ENCODE peak calls at places on chromosomes 1 and 21, in four cellular contexts. Z is IMR-90, Y is Peyer's patch, I is sigmoid colon. G is an unnamed sample.

GRCh38 chr1:227869281-227869842 is 53.9 kb downstream of the PRSS38 start:
- DNase-seq in Z (peak), Y (no peak), I (no peak), G (no peak)

GRCh38 chr1:237804516-237804915 is 86.2 kb downstream of the ZP4 start:
- DNase-seq in Y (no peak), I (no peak), Z (no peak), G (no peak)

GRCh38 chr21:45330851-45331261 is 43.2 kb upstream of the POFUT2 start:
- DNase-seq in Y (no peak), Z (no peak), I (peak), G (no peak)

GRCh38 chr1:178262101-178262500 is 168.2 kb downstream of the RASAL2 start:
- DNase-seq in I (no peak), Z (peak), Y (no peak), G (no peak)

GRCh38 chr1:16048573-16049189 is 5.1 kb downstream of the CLCNKB start:
- DNase-seq in I (peak), Y (no peak), Z (no peak), G (no peak)

GRCh38 chr1:230787471-230787870 is 40.3 kb downstream of the CAPN9 start:
- DNase-seq in Y (no peak), Z (no peak), I (no peak), G (no peak)

GRCh38 chr1:206589206-206589605 is 23.1 kb downstream of the EIF2D start:
- DNase-seq in I (peak), Y (no peak), Z (peak), G (no peak)

GRCh38 chr1:226443439-226443838 is 35.5 kb upstream of the PARP1 start:
- DNase-seq in Y (no peak), I (no peak), Z (peak), G (no peak)

GRCh38 chr1:37620707-37621106 is 14.0 kb downstream of the RSPO1 start:
- DNase-seq in Z (no peak), Y (no peak), I (no peak), G (no peak)

GRCh38 chr1:174445817-174446216 is 1.9 kb upstream of the GPR52 start:
- DNase-seq in I (no peak), Z (no peak), Y (no peak), G (no peak)

GRCh38 chr1:220843481-220844011 is 35.7 kb upstream of the HLX start:
- DNase-seq in Z (peak), Y (no peak), I (peak), G (no peak)

GRCh38 chr21:36699026-36699545 is at the start of gene SIM2:
- DNase-seq in Z (peak), I (no peak), Y (no peak), G (no peak)

GRCh38 chr1:226677121-226678020 is 61.7 kb downstream of the ITPKB start:
- DNase-seq in Z (peak), Y (peak), I (peak), G (peak)

GRCh38 chr1:167462341-167462740 is 56.0 kb downstream of the CD247 start:
- DNase-seq in Y (no peak), Z (no peak), I (peak), G (no peak)

GRCh38 chr21:15744926-15745325 is 15.1 kb downstream of the USP25 start:
- DNase-seq in Y (no peak), I (no peak), Z (no peak), G (no peak)

GRCh38 chr1:201902198-201902597 is 13.5 kb downstream of the SHISA4 start:
- DNase-seq in Z (peak), Y (no peak), I (no peak), G (no peak)

GRCh38 chr21:44653656-44654575 is 543 bp downstream of the KRTAP12-4 start:
- DNase-seq in Y (peak), I (no peak), Z (no peak), G (no peak)

GRCh38 chr1:54980528-54981241 is at the start of gene TMEM61:
- DNase-seq in I (no peak), Y (no peak), Z (no peak), G (peak)

GRCh38 chr21:42956824-42957632 is 17.3 kb upstream of the PKNOX1 start:
- DNase-seq in Y (no peak), Z (no peak), I (peak), G (no peak)

GRCh38 chr21:36097427-36098230 is 27.8 kb downstream of the CBR1 start:
- DNase-seq in Z (no peak), I (no peak), Y (no peak), G (no peak)

GRCh38 chr1:40032240-40032891 is 8.2 kb upstream of the CAP1 start:
- DNase-seq in Y (peak), Z (peak), I (no peak), G (peak)

GRCh38 chr1:45979074-45979777 is 153.2 kb downstream of the PIK3R3 start:
- DNase-seq in Z (peak), I (no peak), Y (no peak), G (no peak)

GRCh38 chr1:64745181-64745985 is 508 bp downstream of the RAVER2 start:
- DNase-seq in Y (peak), I (peak), Z (no peak), G (no peak)

GRCh38 chr21:22355949-22356348 is 1357.7 kb downstream of the NCAM2 start:
- DNase-seq in Y (no peak), I (no peak), Z (no peak), G (no peak)

GRCh38 chr21:16159213-16159970 is 429.6 kb downstream of the USP25 start:
- DNase-seq in Z (peak), Y (no peak), I (no peak), G (no peak)

GRCh38 chr1:27296773-27297214 is 25.2 kb upstream of the TMEM222 start:
- DNase-seq in Z (peak), Y (peak), I (peak), G (peak)

GRCh38 chr1:68815632-68816031 is 318.8 kb upstream of the DEPDC1 start:
- DNase-seq in Y (no peak), I (no peak), Z (no peak), G (no peak)

GRCh38 chr1:68814067-68814466 is 317.2 kb upstream of the DEPDC1 start:
- DNase-seq in I (no peak), Y (no peak), Z (no peak), G (no peak)

DNA sequence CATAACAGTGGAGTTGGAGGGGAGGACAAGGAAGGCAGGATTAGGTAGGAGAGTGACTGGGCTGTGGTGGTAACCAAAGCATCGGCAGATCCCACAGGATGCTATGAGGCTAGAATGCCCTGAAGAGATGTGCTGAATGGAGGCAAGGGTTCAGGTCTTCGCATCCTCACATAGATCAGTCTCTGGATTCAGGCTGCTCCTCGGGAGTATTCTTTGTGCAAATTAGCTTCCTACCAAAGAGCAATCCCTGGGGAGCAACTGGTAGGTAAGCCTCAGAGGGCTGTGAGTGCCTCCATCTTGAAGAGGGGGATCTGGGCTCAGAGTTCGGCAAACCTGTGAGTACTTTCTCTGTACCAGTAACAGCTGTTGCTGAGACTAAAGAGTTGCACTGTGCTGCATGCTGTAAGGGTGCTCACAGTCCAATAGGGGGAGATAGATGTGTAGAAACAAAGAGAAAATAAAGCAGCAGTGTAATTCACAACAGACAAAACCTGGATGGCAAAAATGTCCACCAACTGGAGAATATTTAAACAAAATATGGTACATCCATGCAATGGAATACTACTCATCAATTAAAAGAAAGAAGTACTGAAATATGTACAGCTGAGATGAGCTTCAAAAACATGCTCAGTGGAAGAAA is 322.4 kb upstream of the DEPDC1 start:
- DNase-seq in Z (peak), Y (no peak), I (no peak), G (no peak)
- TF ChIP-seq CTCF in Z (peak), Y (no peak), I (no peak), G (no peak)

GRCh38 chr21:14308234-14308633 is 74.7 kb downstream of the HSPA13 start:
- DNase-seq in Y (no peak), Z (no peak), I (no peak), G (no peak)
- TF ChIP-seq POLR2A in Y (no peak), Z (no peak), I (no peak), G (no peak)

GRCh38 chr1:245079021-245079609 is 75.7 kb upstream of the KIF26B start:
- DNase-seq in Y (no peak), I (no peak), Z (peak), G (no peak)
- TF ChIP-seq CTCF in Y (no peak), I (peak), Z (peak), G (no peak)

GRCh38 chr1:155940993-155941844 is at the start of gene RXFP4:
- DNase-seq in Y (no peak), Z (no peak), I (no peak), G (no peak)
- TF ChIP-seq POLR2A in Y (peak), Z (peak), I (peak), G (no peak)

DNA sequence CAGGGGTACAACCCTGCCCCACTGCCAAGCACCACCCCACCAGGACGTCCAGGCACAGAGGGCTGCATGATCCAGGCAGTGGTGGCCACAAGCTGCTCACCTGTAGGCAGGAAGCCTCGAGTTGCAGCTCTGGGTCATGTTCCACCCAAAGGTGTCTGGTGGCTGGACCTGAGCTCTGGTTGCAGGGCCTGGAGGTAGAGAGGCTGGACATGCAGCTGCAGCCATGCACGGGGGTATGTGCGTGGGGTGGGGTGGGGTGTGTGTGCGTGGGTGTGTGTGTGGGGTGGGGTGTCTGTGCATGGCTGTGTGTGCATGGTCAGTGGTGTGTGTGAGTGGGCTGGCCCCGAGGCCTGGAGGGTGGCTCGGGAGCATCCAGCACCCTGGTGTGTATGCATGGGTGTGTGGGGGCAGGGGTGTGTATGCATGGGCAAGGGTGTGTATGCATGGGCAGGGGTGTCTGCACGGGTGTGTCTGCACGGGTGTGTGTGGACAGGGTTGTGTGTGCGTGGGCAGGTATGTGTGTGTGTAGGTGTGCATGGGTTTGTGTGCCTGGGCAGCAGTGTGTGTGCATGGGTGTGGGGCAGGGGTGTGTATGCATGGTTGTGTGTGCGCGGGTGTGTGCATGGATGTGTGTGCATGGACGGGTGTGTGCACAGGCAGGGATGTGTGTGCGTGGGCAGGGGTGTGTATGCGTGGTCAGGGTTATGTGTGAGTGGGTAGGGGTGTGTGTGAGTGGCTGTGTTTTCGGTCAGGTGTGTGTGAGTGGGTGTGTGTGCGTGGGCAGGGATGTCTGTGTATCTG is 15.6 kb downstream of the ARHGEF16 start:
- DNase-seq in Y (no peak), I (peak), Z (no peak), G (no peak)
- TF ChIP-seq CTCF in Y (no peak), I (no peak), Z (no peak), G (no peak)

GRCh38 chr1:51236548-51237312 is 657 bp downstream of the RNF11 start:
- DNase-seq in Z (peak), I (peak), Y (peak), G (peak)
- TF ChIP-seq POLR2A in Z (peak), I (no peak), Y (peak), G (no peak)

GRCh38 chr1:150363426-150364230 is at the start of gene RPRD2:
- DNase-seq in I (peak), Z (peak), Y (peak), G (peak)

GRCh38 chr1:150364231-150365003 is 470 bp downstream of the RPRD2 start:
- DNase-seq in I (peak), Z (peak), Y (peak), G (peak)

GRCh38 chr1:150366416-150367296 is 2.7 kb downstream of the RPRD2 start:
- DNase-seq in I (no peak), Z (peak), Y (no peak), G (no peak)

GRCh38 chr1:150365945-150366344 is 2.0 kb downstream of the RPRD2 start:
- DNase-seq in I (no peak), Z (peak), Y (no peak), G (peak)

DNA sequence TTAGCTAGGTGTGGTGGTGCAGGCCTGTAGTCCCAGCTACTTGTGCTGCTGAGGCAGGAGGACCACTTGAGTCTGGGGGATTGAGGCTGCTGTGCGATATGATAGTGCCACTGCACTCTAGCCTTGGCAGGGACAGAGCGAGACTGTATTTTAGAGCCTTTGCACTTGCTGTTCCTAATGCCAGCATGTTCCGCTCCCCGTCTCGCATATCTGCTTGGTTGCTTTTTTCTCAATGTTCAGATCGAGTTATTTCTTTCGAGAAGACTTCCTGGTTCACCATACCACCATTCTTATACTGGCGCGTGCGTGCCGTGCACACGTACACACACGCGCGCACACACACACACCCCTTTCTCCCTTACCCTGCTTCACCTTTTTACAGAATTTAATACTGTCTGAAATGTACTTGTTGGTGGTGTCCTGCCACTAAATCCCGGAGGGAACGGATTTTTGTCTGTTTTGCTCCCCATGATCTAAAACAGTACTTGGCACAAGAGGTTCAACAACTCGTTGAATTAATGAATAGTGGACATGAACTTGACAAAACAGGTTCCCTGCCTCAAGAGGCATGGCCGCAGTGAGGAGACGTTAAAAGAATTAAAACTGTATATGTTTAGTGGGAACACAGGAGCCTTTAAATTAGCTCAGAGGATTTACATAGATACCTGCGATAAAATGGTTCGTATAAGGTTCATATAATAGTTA is 1.1 kb upstream of the RPRD2 start:
- DNase-seq in Z (no peak), I (peak), Y (no peak), G (peak)
- TF ChIP-seq CTCF in Z (no peak), I (no peak), Y (no peak), G (no peak)

DNA sequence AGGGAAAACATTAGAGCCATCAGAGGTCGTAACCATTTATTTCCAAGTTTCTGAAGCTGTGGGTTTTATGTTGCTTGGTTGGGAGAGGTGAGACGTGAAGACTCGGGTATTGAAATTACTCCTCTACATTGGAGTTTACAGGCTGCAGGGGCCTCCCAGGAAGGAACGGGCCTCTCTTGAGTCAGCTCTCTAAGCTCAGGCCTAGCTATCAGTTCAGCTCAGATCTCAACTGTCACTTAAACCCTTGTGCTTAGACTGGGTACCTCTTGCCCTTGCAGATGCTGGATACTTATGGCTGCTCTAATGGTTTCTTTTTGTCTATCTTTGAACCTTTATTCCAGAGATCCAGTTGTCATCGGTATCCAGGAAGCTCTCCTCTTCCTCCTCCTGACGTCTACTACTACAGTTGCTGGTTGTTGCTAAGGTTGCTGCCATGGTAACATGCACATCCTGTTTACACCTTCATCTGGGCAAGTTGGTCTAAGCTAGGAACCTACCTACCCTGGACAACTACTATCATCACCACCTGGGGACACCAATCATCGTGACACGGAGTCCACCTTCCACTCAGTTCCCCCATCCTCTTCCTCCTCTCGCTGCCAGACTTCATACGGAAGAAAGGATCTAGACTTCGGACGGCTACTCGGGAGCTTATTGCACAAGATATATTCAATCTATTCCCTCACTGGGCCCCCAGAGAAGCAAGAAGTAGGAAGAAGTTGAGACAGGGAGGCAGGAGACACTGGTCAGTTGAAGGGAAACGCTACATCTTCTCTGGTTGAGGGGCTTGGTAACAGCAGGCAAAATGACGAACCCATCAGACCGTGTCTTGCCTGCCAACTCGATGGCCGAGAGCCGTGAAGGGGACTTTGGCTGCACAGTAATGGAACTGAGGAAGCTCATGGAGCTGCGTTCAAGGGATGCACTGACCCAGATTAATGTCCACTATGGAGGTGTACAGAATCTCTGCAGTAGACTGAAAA is 56.1 kb downstream of the ATP2B4 start:
- DNase-seq in Z (peak), Y (peak), I (no peak), G (no peak)
- TF ChIP-seq POLR2A in Z (no peak), Y (no peak), I (no peak), G (no peak)

GRCh38 chr1:9317591-9318331 is 25.1 kb downstream of the SPSB1 start:
- DNase-seq in Y (no peak), Z (peak), I (peak), G (no peak)
- TF ChIP-seq CTCF in Y (no peak), Z (no peak), I (no peak), G (no peak)

GRCh38 chr1:117929340-117930172 is at the start of the genes GDAP2 and WDR3:
- DNase-seq in Y (peak), I (peak), Z (peak), G (peak)
- TF ChIP-seq POLR2A in Y (peak), I (peak), Z (peak), G (no peak)

G was measured in lower leg skin.